ENCODE peak calls at places on chromosomes 11 and 22, in five cellular contexts. Y is AG10803, Q is NCI-H345, G is retina, X is AG09319. U is an unnamed sample.

GRCh38 chr11:69415411-69416122 is 65.9 kb upstream of the LINC01488 start:
- DNase-seq in Y (no peak), G (no peak), Q (no peak), X (no peak), U (no peak)

GRCh38 chr11:28342704-28343103 is 234.5 kb downstream of the METTL15 start:
- DNase-seq in X (no peak), Y (peak; percentile 14), G (no peak), Q (no peak), U (no peak)

GRCh38 chr11:33915521-33915920 is 23.6 kb upstream of the LMO2 start:
- DNase-seq in G (no peak), X (no peak), Y (no peak), Q (no peak), U (no peak)

GRCh38 chr11:9193316-9193715 is 71.8 kb downstream of the DENND5A start:
- DNase-seq in X (no peak), G (no peak), Y (no peak), Q (no peak), U (no peak)

GRCh38 chr22:19767427-19768380 is 7.1 kb downstream of the TBX1 start:
- DNase-seq in G (peak; percentile 45), X (no peak), Y (no peak), Q (no peak), U (no peak)

GRCh38 chr11:115530752-115531151 is 26.5 kb upstream of the CADM1 start:
- DNase-seq in Q (no peak), X (no peak), G (no peak), Y (no peak), U (no peak)

GRCh38 chr22:50141891-50142363 is 28.6 kb upstream of the PANX2 start:
- DNase-seq in G (peak; percentile 55), Q (peak; percentile 66), X (no peak), Y (no peak), U (peak; percentile 29)

GRCh38 chr22:40326905-40327735 is 19.2 kb upstream of the ADSL start:
- DNase-seq in Q (peak; percentile 11), X (no peak), Y (peak; percentile 36), G (no peak), U (peak; percentile 24)

GRCh38 chr11:123187670-123188507 is 7.2 kb downstream of the CLMP start:
- DNase-seq in X (no peak), Q (peak; percentile 33), Y (no peak), G (peak; percentile 72), U (no peak)

GRCh38 chr11:118610773-118611432 is 3.5 kb downstream of the PHLDB1 start:
- DNase-seq in Q (no peak), X (no peak), Y (peak; percentile 61), G (peak; percentile 82), U (no peak)

GRCh38 chr22:48334971-48335370 is 1492.7 kb downstream of the BRD1 start:
- DNase-seq in X (no peak), Y (no peak), Q (no peak), G (no peak), U (no peak)

GRCh38 chr22:29163808-29164207 is 41.9 kb upstream of the EMID1 start:
- DNase-seq in Y (no peak), Q (no peak), X (no peak), G (no peak), U (no peak)

GRCh38 chr22:19506212-19506611 is 18.0 kb downstream of the CLDN5 start:
- DNase-seq in Q (no peak), G (no peak), X (no peak), Y (no peak), U (no peak)

GRCh38 chr22:44033689-44034088 is 9.6 kb downstream of the PARVB start:
- DNase-seq in G (peak; percentile 19), Y (no peak), Q (no peak), X (no peak), U (peak; percentile 21)

GRCh38 chr22:45585437-45585755 is 82.7 kb downstream of the FBLN1 start:
- DNase-seq in G (no peak), Q (no peak), Y (peak; percentile 73), X (no peak), U (no peak)

GRCh38 chr11:43403357-43404231 is 44.9 kb downstream of the TTC17 start:
- DNase-seq in X (no peak), Y (no peak), G (no peak), Q (no peak), U (no peak)

GRCh38 chr22:46116491-46116958 is 33.8 kb upstream of the PPARA start:
- DNase-seq in G (peak; percentile 81), Q (peak; percentile 72), X (peak; percentile 52), Y (peak; percentile 83), U (peak; percentile 29)

GRCh38 chr11:115580927-115581680 is 76.9 kb upstream of the CADM1 start:
- DNase-seq in Q (peak; percentile 41), G (peak; percentile 13), X (no peak), Y (no peak), U (no peak)

GRCh38 chr11:9755561-9755960 is 91.7 kb downstream of the SWAP70 start:
- DNase-seq in X (no peak), Y (peak; percentile 91), Q (no peak), G (no peak), U (no peak)

GRCh38 chr11:79403839-79404238 is 37.0 kb downstream of the TENM4 start:
- DNase-seq in Y (no peak), X (no peak), G (no peak), Q (no peak), U (no peak)

GRCh38 chr11:92735039-92735438 is 234.4 kb upstream of the MTNR1B start:
- DNase-seq in G (no peak), Y (no peak), X (no peak), Q (no peak), U (no peak)

GRCh38 chr11:103892603-103893002 is 143.8 kb upstream of the DDI1 start:
- DNase-seq in Y (peak; percentile 53), Q (no peak), G (no peak), X (no peak), U (no peak)

GRCh38 chr22:17132112-17132511 is 11.0 kb upstream of the TMEM121B start:
- DNase-seq in Y (no peak), G (no peak), Q (peak; percentile 10), X (no peak), U (no peak)

GRCh38 chr11:78647266-78647915 is 72.7 kb upstream of the NARS2 start:
- DNase-seq in X (no peak), Q (no peak), Y (no peak), G (no peak), U (no peak)

GRCh38 chr11:69968407-69969347 is 109.4 kb upstream of the ANO1 start:
- DNase-seq in Q (no peak), X (no peak), Y (no peak), G (no peak), U (no peak)

GRCh38 chr11:36711104-36711825 is 113.2 kb upstream of the RAG2 start:
- DNase-seq in Y (no peak), X (no peak), G (no peak), Q (no peak), U (no peak)

GRCh38 chr11:126716456-126717083 is 284.0 kb downstream of the KIRREL3 start:
- DNase-seq in Y (peak; percentile 37), X (no peak), Q (peak; percentile 50), G (peak; percentile 70), U (no peak)